ENCODE peak calls at places on chromosomes 13 and 19, in eight cellular contexts. L is CD4-positive, alpha-beta T cell; R is trophoblast cell; J is Jurkat, Clone E6-1; D is T-helper 9 cell; I is GM20000; X is dorsolateral prefrontal cortex; Z is posterior cingulate gyrus. S is an unnamed sample.

GRCh38 chr19:3642987-3643386 is 16.4 kb upstream of the CACTIN start:
- DNase-seq in L (no peak), R (peak; percentile 36), J (no peak), D (no peak), I (no peak), X (no peak), Z (no peak), S (no peak)

GRCh38 chr19:46622118-46622446 is 2.8 kb downstream of the PTGIR start:
- DNase-seq in L (no peak), R (no peak), J (no peak), D (no peak), I (no peak), X (no peak), Z (peak; percentile 33), S (no peak)

GRCh38 chr13:112900691-112901091 is 68.3 kb upstream of the MCF2L start:
- DNase-seq in L (no peak), R (no peak), J (no peak), D (no peak), I (no peak), X (no peak), Z (no peak), S (no peak)

GRCh38 chr13:65966991-65967451 is 1263.1 kb downstream of the PCDH9 start:
- DNase-seq in L (no peak), R (peak; percentile 4), J (peak; percentile 62), D (no peak), I (no peak), X (no peak), Z (no peak), S (no peak)

GRCh38 chr13:30338952-30339351 is 31.6 kb upstream of the KATNAL1 start:
- DNase-seq in L (no peak), R (no peak), J (no peak), D (no peak), I (no peak), X (no peak), Z (no peak), S (no peak)

GRCh38 chr19:30168760-30169159 is 203.4 kb upstream of the ZNF536 start:
- DNase-seq in L (no peak), R (no peak), J (no peak), D (no peak), I (no peak), X (no peak), Z (peak; percentile 49), S (peak; percentile 10)

GRCh38 chr19:3366761-3367571 is 583 bp downstream of the NFIC start:
- DNase-seq in L (no peak), R (no peak), J (no peak), D (no peak), I (peak; percentile 71), X (no peak), Z (no peak), S (peak; percentile 73)

GRCh38 chr13:50353651-50354415 is 338.6 kb downstream of the KCNRG start:
- DNase-seq in L (no peak), R (no peak), J (no peak), D (no peak), I (no peak), X (no peak), Z (no peak), S (no peak)

GRCh38 chr13:34926513-34926912 is 15.6 kb upstream of the NBEA start:
- DNase-seq in L (no peak), R (peak; percentile 35), J (peak; percentile 39), D (no peak), I (no peak), X (no peak), Z (no peak), S (no peak)

GRCh38 chr19:33133438-33134031 is 1.6 kb downstream of the WDR88 start:
- DNase-seq in L (no peak), R (no peak), J (no peak), D (no peak), I (peak; percentile 30), X (no peak), Z (peak; percentile 60), S (no peak)

GRCh38 chr13:110530839-110531499 is 30.6 kb downstream of the RAB20 start:
- DNase-seq in L (no peak), R (no peak), J (no peak), D (no peak), I (no peak), X (no peak), Z (peak; percentile 41), S (no peak)

GRCh38 chr19:932647-933552 is 7.1 kb downstream of the ARID3A start:
- DNase-seq in L (no peak), R (peak; percentile 98), J (peak; percentile 50), D (no peak), I (peak; percentile 77), X (no peak), Z (no peak), S (peak; percentile 74)

GRCh38 chr19:7870571-7871279 is 3.5 kb downstream of the PRR36 start:
- DNase-seq in L (peak; percentile 38), R (peak; percentile 69), J (peak; percentile 86), D (peak; percentile 36), I (peak; percentile 68), X (no peak), Z (no peak), S (peak; percentile 77)

GRCh38 chr19:15452111-15453047 is 2.6 kb upstream of the WIZ start:
- DNase-seq in L (no peak), R (peak; percentile 52), J (no peak), D (peak; percentile 21), I (no peak), X (peak; percentile 33), Z (no peak), S (no peak)